ENCODE peak calls at places on chromosomes 1 and 21, in four cellular contexts. One of them, this sample, is unnamed.

GRCh38 chr1:226248091-226248490 is 24.6 kb downstream of the MIXL1 start:
- DNase-seq in IMR-90: peak; percentile 38
- DNase-seq in HL-60: no peak
- DNase-seq in heart right ventricle: no peak
- DNase-seq in this sample: peak; percentile 29

GRCh38 chr1:182586380-182586779 is 2.7 kb downstream of the RNASEL start:
- DNase-seq in HL-60: no peak
- DNase-seq in IMR-90: no peak
- DNase-seq in heart right ventricle: no peak
- DNase-seq in this sample: no peak

GRCh38 chr1:165883056-165883455 is 55.6 kb downstream of the UCK2 start:
- DNase-seq in heart right ventricle: no peak
- DNase-seq in HL-60: peak; percentile 56
- DNase-seq in IMR-90: no peak
- DNase-seq in this sample: no peak

GRCh38 chr1:67058242-67058641 is 4.3 kb upstream of the SLC35D1 start:
- DNase-seq in IMR-90: no peak
- DNase-seq in HL-60: no peak
- DNase-seq in heart right ventricle: no peak
- DNase-seq in this sample: no peak

GRCh38 chr21:46060596-46061061 is 37.3 kb upstream of the COL6A2 start:
- DNase-seq in HL-60: no peak
- DNase-seq in heart right ventricle: peak; percentile 88
- DNase-seq in IMR-90: peak; percentile 100
- DNase-seq in this sample: peak; percentile 100

GRCh38 chr1:202143011-202143767 is 1.3 kb downstream of the ARL8A start:
- DNase-seq in heart right ventricle: peak; percentile 32
- DNase-seq in HL-60: peak; percentile 81
- DNase-seq in IMR-90: no peak
- DNase-seq in this sample: no peak

GRCh38 chr1:39378377-39378776 is 113.1 kb upstream of the BMP8A start:
- DNase-seq in heart right ventricle: no peak
- DNase-seq in IMR-90: no peak
- DNase-seq in HL-60: peak; percentile 11
- DNase-seq in this sample: no peak

GRCh38 chr1:56803561-56804156 is 15.5 kb downstream of the FYB2 start:
- DNase-seq in IMR-90: peak; percentile 10
- DNase-seq in heart right ventricle: no peak
- DNase-seq in HL-60: peak; percentile 12
- DNase-seq in this sample: peak; percentile 35

GRCh38 chr1:100481320-100481719 is 56.6 kb upstream of the GPR88 start:
- DNase-seq in IMR-90: no peak
- DNase-seq in heart right ventricle: no peak
- DNase-seq in HL-60: no peak
- DNase-seq in this sample: no peak

GRCh38 chr1:117537291-117537920 is 68.4 kb upstream of the TENT5C start:
- DNase-seq in IMR-90: no peak
- DNase-seq in HL-60: no peak
- DNase-seq in heart right ventricle: no peak
- DNase-seq in this sample: no peak

GRCh38 chr1:14941865-14942264 is 211.7 kb upstream of the TMEM51 start:
- DNase-seq in IMR-90: no peak
- DNase-seq in HL-60: no peak
- DNase-seq in heart right ventricle: no peak
- DNase-seq in this sample: no peak

GRCh38 chr1:60874703-60875102 is 207.7 kb upstream of the NFIA start:
- DNase-seq in heart right ventricle: no peak
- DNase-seq in HL-60: no peak
- DNase-seq in IMR-90: peak; percentile 16
- DNase-seq in this sample: peak; percentile 76

GRCh38 chr1:23788695-23789094 is 2.2 kb upstream of the LYPLA2 start:
- DNase-seq in heart right ventricle: no peak
- DNase-seq in HL-60: no peak
- DNase-seq in IMR-90: no peak
- DNase-seq in this sample: no peak

GRCh38 chr1:145689922-145690321 is 17.2 kb downstream of the PDZK1 start:
- DNase-seq in IMR-90: no peak
- DNase-seq in heart right ventricle: no peak
- DNase-seq in HL-60: no peak
- DNase-seq in this sample: no peak

GRCh38 chr1:220164116-220164515 is 70.2 kb downstream of the IARS2 start:
- DNase-seq in HL-60: no peak
- DNase-seq in IMR-90: no peak
- DNase-seq in heart right ventricle: no peak
- DNase-seq in this sample: no peak

GRCh38 chr1:234781241-234782056 is 171.5 kb upstream of the IRF2BP2 start:
- DNase-seq in HL-60: no peak
- DNase-seq in IMR-90: peak; percentile 12
- DNase-seq in heart right ventricle: peak; percentile 54
- DNase-seq in this sample: no peak

GRCh38 chr1:58944439-58944838 is 160.6 kb upstream of the JUN start:
- DNase-seq in IMR-90: no peak
- DNase-seq in HL-60: no peak
- DNase-seq in heart right ventricle: no peak
- DNase-seq in this sample: no peak

GRCh38 chr1:235468009-235468408 is 36.2 kb downstream of the B3GALNT2 start:
- DNase-seq in heart right ventricle: no peak
- DNase-seq in HL-60: no peak
- DNase-seq in IMR-90: peak; percentile 36
- DNase-seq in this sample: peak; percentile 19

GRCh38 chr1:220776725-220777326 is 9.9 kb upstream of the MTARC1 start:
- DNase-seq in heart right ventricle: peak; percentile 84
- DNase-seq in IMR-90: peak; percentile 62
- DNase-seq in HL-60: peak; percentile 77
- DNase-seq in this sample: peak; percentile 67

GRCh38 chr1:47507921-47508894 is 70.4 kb downstream of the FOXD2 start:
- DNase-seq in HL-60: no peak
- DNase-seq in heart right ventricle: peak; percentile 25
- DNase-seq in IMR-90: no peak
- DNase-seq in this sample: no peak

GRCh38 chr1:34408011-34408410 is 231.3 kb downstream of the C1orf94 start:
- DNase-seq in HL-60: no peak
- DNase-seq in heart right ventricle: no peak
- DNase-seq in IMR-90: no peak
- DNase-seq in this sample: no peak

GRCh38 chr1:111419037-111419436 is 8.5 kb downstream of the OVGP1 start:
- DNase-seq in HL-60: no peak
- DNase-seq in IMR-90: no peak
- DNase-seq in heart right ventricle: no peak
- DNase-seq in this sample: no peak

GRCh38 chr1:247118946-247119446 is 14.8 kb upstream of the ZNF669 start:
- DNase-seq in HL-60: peak; percentile 13
- DNase-seq in heart right ventricle: no peak
- DNase-seq in IMR-90: no peak
- DNase-seq in this sample: peak; percentile 39

GRCh38 chr1:13807213-13807612 is 107.2 kb downstream of the PRDM2 start:
- DNase-seq in HL-60: peak; percentile 41
- DNase-seq in heart right ventricle: no peak
- DNase-seq in IMR-90: no peak
- DNase-seq in this sample: peak; percentile 23
- TF ChIP-seq CTCF in HL-60: peak; percentile 29
- TF ChIP-seq CTCF in heart right ventricle: peak; percentile 14
- TF ChIP-seq CTCF in IMR-90: peak; percentile 41
- TF ChIP-seq CTCF in this sample: peak; percentile 44

GRCh38 chr21:16533692-16534407 is 804.1 kb downstream of the USP25 start:
- DNase-seq in heart right ventricle: peak; percentile 19
- DNase-seq in HL-60: no peak
- DNase-seq in IMR-90: no peak
- DNase-seq in this sample: peak; percentile 29
- H3K4me3 ChIP-seq in heart right ventricle: peak overlapping the region; percentile 63
- H3K4me3 ChIP-seq in HL-60: no peak overlapping the region
- H3K4me3 ChIP-seq in IMR-90: no peak overlapping the region
- H3K4me3 ChIP-seq in this sample: peak overlapping the region; percentile 57

GRCh38 chr1:212558665-212559480 is 49.7 kb upstream of the ATF3 start:
- DNase-seq in heart right ventricle: peak; percentile 94
- DNase-seq in IMR-90: peak; percentile 93
- DNase-seq in HL-60: peak; percentile 81
- DNase-seq in this sample: peak; percentile 92
- TF ChIP-seq CTCF in heart right ventricle: no peak
- TF ChIP-seq CTCF in IMR-90: peak; percentile 3
- TF ChIP-seq CTCF in HL-60: no peak
- TF ChIP-seq CTCF in this sample: no peak

DNA sequence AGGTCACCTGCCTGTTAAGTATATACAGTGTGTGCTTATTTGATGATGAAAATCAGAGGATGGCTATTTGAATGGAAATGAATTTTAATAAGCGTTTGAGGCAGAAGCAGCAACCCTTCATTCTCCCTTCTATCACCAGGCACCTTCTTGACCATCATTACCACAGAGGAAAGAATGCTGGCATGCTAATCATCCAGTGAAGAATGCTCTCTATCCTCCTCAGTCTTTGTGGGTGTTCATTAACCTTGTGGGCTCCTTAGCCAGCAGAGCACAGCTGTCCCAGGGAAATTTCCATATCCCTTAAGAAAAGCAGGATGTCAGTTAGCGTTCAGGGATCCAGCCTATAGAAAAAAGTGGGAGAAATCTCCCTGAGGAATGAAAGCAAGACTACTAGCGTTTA is 428.0 kb upstream of the CAMK1G start:
- DNase-seq in IMR-90: no peak
- DNase-seq in HL-60: no peak
- DNase-seq in heart right ventricle: no peak
- DNase-seq in this sample: no peak
- H3K4me3 ChIP-seq in IMR-90: no peak overlapping the region
- H3K4me3 ChIP-seq in HL-60: no peak overlapping the region
- H3K4me3 ChIP-seq in heart right ventricle: no peak overlapping the region
- H3K4me3 ChIP-seq in this sample: no peak overlapping the region

This sample was measured in fibroblast of mammary gland.